ENCODE peak calls at places on chromosomes 3 and 15, in nine cellular contexts. K, R, Y, T, L, G, O, N and A are unnamed samples. For H3K4me1, the result is how much of the 10 kb centered on the place peaks cover.

GRCh38 chr3:194058189-194058571 is 77.8 kb upstream of the HES1 start:
- DNase-seq in K (peak), R (peak), Y (peak), T (no peak), L (peak), G (peak), O (peak), N (peak), A (peak)

GRCh38 chr15:98794754-98795153 is 146.4 kb downstream of the IGF1R start:
- DNase-seq in K (no peak), R (peak), Y (no peak), T (no peak), L (no peak), G (no peak), O (no peak), N (no peak), A (no peak)

GRCh38 chr3:51340989-51341636 is 44.0 kb upstream of the MANF start:
- DNase-seq in K (peak), R (peak), Y (peak), T (no peak), L (no peak), G (no peak), O (no peak), N (no peak), A (no peak)

GRCh38 chr3:49745986-49746385 is 22.2 kb upstream of the GMPPB start:
- DNase-seq in K (no peak), R (peak), Y (no peak), T (peak), L (no peak), G (no peak), O (no peak), N (no peak), A (peak)

GRCh38 chr15:101277038-101277822 is at the start of gene SELENOS:
- DNase-seq in K (peak), R (peak), Y (peak), T (peak), L (peak), G (peak), O (peak), N (peak), A (peak)

GRCh38 chr3:120708408-120708807 is 26.4 kb upstream of the HGD start:
- DNase-seq in K (no peak), R (no peak), Y (no peak), T (no peak), L (no peak), G (no peak), O (no peak), N (no peak), A (no peak)

GRCh38 chr3:12833226-12834161 is 7.9 kb downstream of the RPL32 start:
- DNase-seq in K (peak), R (no peak), Y (no peak), T (no peak), L (no peak), G (peak), O (no peak), N (no peak), A (no peak)

GRCh38 chr3:190205739-190206138 is 85.0 kb upstream of the P3H2 start:
- DNase-seq in K (no peak), R (peak), Y (no peak), T (peak), L (no peak), G (no peak), O (no peak), N (no peak), A (no peak)

GRCh38 chr15:93179072-93179471 is 90.1 kb upstream of the RGMA start:
- DNase-seq in K (no peak), R (no peak), Y (peak), T (no peak), L (peak), G (no peak), O (peak), N (no peak), A (no peak)

GRCh38 chr15:87669846-87670245 is 586.7 kb downstream of the NTRK3 start:
- DNase-seq in K (no peak), R (no peak), Y (no peak), T (no peak), L (no peak), G (no peak), O (no peak), N (no peak), A (no peak)

GRCh38 chr3:156373095-156373494 is 181.8 kb downstream of the SSR3 start:
- DNase-seq in K (no peak), R (no peak), Y (no peak), T (no peak), L (no peak), G (peak), O (no peak), N (no peak), A (no peak)

GRCh38 chr15:80031841-80032240 is 27.6 kb upstream of the ZFAND6 start:
- DNase-seq in K (no peak), R (no peak), Y (no peak), T (peak), L (no peak), G (no peak), O (no peak), N (no peak), A (no peak)

GRCh38 chr3:99651561-99651960 is 13.2 kb downstream of the COL8A1 start:
- DNase-seq in K (no peak), R (peak), Y (peak), T (peak), L (no peak), G (no peak), O (no peak), N (no peak), A (peak)

GRCh38 chr15:68796576-68796975 is 24.1 kb downstream of the ANP32A start:
- DNase-seq in K (no peak), R (no peak), Y (no peak), T (no peak), L (no peak), G (no peak), O (peak), N (no peak), A (no peak)

GRCh38 chr3:13525827-13526625 is 22.9 kb upstream of the FBLN2 start:
- DNase-seq in K (no peak), R (no peak), Y (no peak), T (no peak), L (peak), G (no peak), O (peak), N (peak), A (no peak)

GRCh38 chr3:73656241-73656890 is 31.6 kb upstream of the PDZRN3 start:
- DNase-seq in K (no peak), R (peak), Y (no peak), T (no peak), L (no peak), G (no peak), O (no peak), N (no peak), A (no peak)

GRCh38 chr15:43792761-43793493 is 807 bp downstream of the SERF2 start:
- DNase-seq in K (no peak), R (peak), Y (no peak), T (peak), L (peak), G (no peak), O (peak), N (no peak), A (peak)

GRCh38 chr15:29143909-29144308 is 125.7 kb downstream of the NSMCE3 start:
- DNase-seq in K (no peak), R (peak), Y (no peak), T (peak), L (no peak), G (no peak), O (no peak), N (no peak), A (no peak)

GRCh38 chr3:132290833-132291232 is 26.4 kb upstream of the ACP3 start:
- DNase-seq in K (no peak), R (peak), Y (no peak), T (peak), L (peak), G (no peak), O (no peak), N (no peak), A (no peak)

GRCh38 chr3:170352936-170353335 is 4.6 kb upstream of the SKIL start:
- DNase-seq in K (no peak), R (no peak), Y (no peak), T (no peak), L (no peak), G (no peak), O (no peak), N (no peak), A (no peak)

GRCh38 chr15:63332367-63333078 is 49.1 kb downstream of the CA12 start:
- DNase-seq in K (no peak), R (peak), Y (no peak), T (peak), L (no peak), G (no peak), O (no peak), N (no peak), A (peak)

GRCh38 chr3:11452988-11453847 is 181.0 kb downstream of the ATG7 start:
- DNase-seq in K (no peak), R (peak), Y (no peak), T (peak), L (no peak), G (no peak), O (no peak), N (no peak), A (peak)

GRCh38 chr3:130548356-130548755 is 31.4 kb downstream of the COL6A6 start:
- DNase-seq in K (no peak), R (no peak), Y (no peak), T (no peak), L (no peak), G (no peak), O (no peak), N (no peak), A (no peak)

GRCh38 chr3:98972155-98972554 is 70.7 kb upstream of the DCBLD2 start:
- DNase-seq in K (no peak), R (peak), Y (no peak), T (peak), L (no peak), G (no peak), O (no peak), N (no peak), A (peak)

GRCh38 chr3:29690954-29691353 is 410.1 kb downstream of the RBMS3 start:
- DNase-seq in K (no peak), R (no peak), Y (no peak), T (no peak), L (no peak), G (no peak), O (no peak), N (no peak), A (no peak)

GRCh38 chr3:4060608-4061007 is 242.6 kb upstream of the SETMAR start:
- DNase-seq in K (no peak), R (no peak), Y (no peak), T (no peak), L (no peak), G (no peak), O (no peak), N (no peak), A (no peak)

GRCh38 chr3:165669502-165669901 is 167.7 kb downstream of the BCHE start:
- DNase-seq in K (no peak), R (peak), Y (no peak), T (peak), L (no peak), G (no peak), O (no peak), N (no peak), A (no peak)

GRCh38 chr3:66021731-66022131 is 17.0 kb downstream of the MAGI1 start:
- DNase-seq in K (no peak), R (no peak), Y (no peak), T (peak), L (no peak), G (no peak), O (no peak), N (no peak), A (no peak)

GRCh38 chr3:123641084-123641462 is 56.2 kb upstream of the HACD2 start:
- DNase-seq in K (no peak), R (no peak), Y (peak), T (no peak), L (no peak), G (no peak), O (no peak), N (no peak), A (no peak)

GRCh38 chr3:71754610-71755253 is 1.1 kb downstream of the GPR27 start:
- DNase-seq in K (peak), R (no peak), Y (no peak), T (no peak), L (no peak), G (no peak), O (no peak), N (no peak), A (no peak)

GRCh38 chr3:184291044-184291737 is 7.8 kb upstream of the PSMD2 start:
- DNase-seq in K (no peak), R (no peak), Y (no peak), T (no peak), L (no peak), G (no peak), O (no peak), N (no peak), A (no peak)

GRCh38 chr3:172094621-172095557 is 55.5 kb downstream of the FNDC3B start:
- DNase-seq in K (no peak), R (peak), Y (no peak), T (no peak), L (no peak), G (no peak), O (no peak), N (peak), A (peak)
- H3K4me1 ChIP-seq in K (under half), R (under half), Y (half or more), T (under half), L (half or more), G (under half), O (under half), N (half or more), A (half or more)

DNA sequence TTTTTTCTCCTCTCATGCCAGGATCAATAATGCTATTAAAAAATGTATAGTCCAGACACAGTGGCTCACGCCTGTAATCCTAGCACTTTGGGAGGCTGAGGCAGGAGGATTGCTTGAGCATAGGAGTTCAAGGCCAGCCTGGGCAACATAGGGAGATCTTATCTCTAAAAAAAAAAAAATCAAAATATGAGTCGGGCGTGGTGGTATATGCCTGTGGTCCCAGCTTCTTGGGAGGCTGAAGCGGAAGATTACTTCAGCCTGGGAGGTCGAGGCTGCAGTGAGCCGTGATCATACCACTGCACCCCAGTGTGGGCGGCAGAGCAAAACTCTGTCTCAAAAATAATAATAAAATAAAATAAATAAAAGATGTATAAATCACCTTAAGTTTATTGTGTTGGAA is 75.4 kb downstream of the WWTR1 start:
- DNase-seq in K (no peak), R (no peak), Y (no peak), T (no peak), L (no peak), G (no peak), O (no peak), N (no peak), A (no peak)
- H3K4me1 ChIP-seq in K (under half), R (under half), Y (half or more), T (half or more), L (half or more), G (under half), O (under half), N (half or more), A (half or more)

GRCh38 chr3:111735912-111736311 is 123.2 kb upstream of the PHLDB2 start:
- DNase-seq in K (no peak), R (no peak), Y (no peak), T (no peak), L (no peak), G (no peak), O (no peak), N (no peak), A (no peak)
- H3K4me1 ChIP-seq in K (under half), R (under half), Y (under half), T (half or more), L (under half), G (under half), O (under half), N (half or more), A (under half)

DNA sequence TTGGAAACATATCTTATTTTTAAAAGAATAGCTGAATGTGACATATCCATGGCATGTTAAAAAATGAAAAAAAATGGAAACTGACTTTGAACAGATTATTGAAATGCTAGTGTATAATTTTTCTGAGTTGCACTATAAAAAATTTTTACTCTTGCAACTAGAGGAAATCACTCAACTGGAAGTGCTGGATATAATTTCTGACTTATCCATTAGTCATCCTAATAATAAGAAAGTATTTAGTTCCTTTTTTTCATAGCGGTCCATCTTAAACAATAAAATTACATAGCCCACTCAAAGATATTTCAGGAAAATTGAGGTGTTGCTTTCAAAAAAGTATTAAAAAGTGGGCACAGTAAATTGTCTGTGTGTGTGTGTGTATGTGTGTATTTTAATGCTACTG is 80.7 kb downstream of the MBNL1 start:
- DNase-seq in K (no peak), R (peak), Y (no peak), T (peak), L (no peak), G (no peak), O (no peak), N (no peak), A (no peak)
- H3K4me1 ChIP-seq in K (under half), R (under half), Y (half or more), T (under half), L (half or more), G (under half), O (under half), N (half or more), A (half or more)